ENCODE peak calls at places on chromosomes 5 and 9, in eight cellular contexts. C, L, Q, U, E, R, I and S are unnamed samples.

GRCh38 chr9:71506821-71507220 is 261.5 kb downstream of the CEMIP2 start:
- DNase-seq in C (peak), L (no peak), Q (no peak), U (no peak), E (no peak), R (no peak), I (no peak), S (no peak)

GRCh38 chr5:10173716-10174115 is 76.0 kb downstream of the ATPSCKMT start:
- DNase-seq in C (no peak), L (no peak), Q (no peak), U (no peak), E (no peak), R (no peak), I (no peak), S (no peak)

GRCh38 chr5:58491216-58491892 is at the start of gene GAPT:
- DNase-seq in C (no peak), L (no peak), Q (no peak), U (no peak), E (no peak), R (no peak), I (no peak), S (no peak)

GRCh38 chr9:132507670-132508469 is 74.5 kb upstream of the BARHL1 start:
- DNase-seq in C (peak), L (peak), Q (no peak), U (peak), E (peak), R (peak), I (peak), S (peak)

GRCh38 chr5:77904362-77904761 is 128.2 kb upstream of the TBCA start:
- DNase-seq in C (no peak), L (no peak), Q (no peak), U (no peak), E (no peak), R (no peak), I (no peak), S (no peak)

GRCh38 chr9:114551750-114552685 is 35.6 kb upstream of the ATP6V1G1 start:
- DNase-seq in C (peak), L (no peak), Q (no peak), U (no peak), E (no peak), R (no peak), I (peak), S (peak)

GRCh38 chr9:120331913-120332312 is 248.1 kb downstream of the CDK5RAP2 start:
- DNase-seq in C (no peak), L (no peak), Q (no peak), U (no peak), E (no peak), R (no peak), I (no peak), S (no peak)

GRCh38 chr9:33748633-33749304 is 46.6 kb upstream of the PRSS3 start:
- DNase-seq in C (no peak), L (no peak), Q (no peak), U (no peak), E (peak), R (no peak), I (no peak), S (no peak)

GRCh38 chr5:17990168-17990567 is 355.9 kb downstream of the TAF11L14 start:
- DNase-seq in C (no peak), L (no peak), Q (no peak), U (no peak), E (no peak), R (no peak), I (no peak), S (no peak)

GRCh38 chr5:163385276-163385675 is 52.1 kb upstream of the CCNG1 start:
- DNase-seq in C (no peak), L (no peak), Q (no peak), U (no peak), E (no peak), R (no peak), I (no peak), S (no peak)

GRCh38 chr5:133402781-133403180 is 209.6 kb downstream of the FSTL4 start:
- DNase-seq in C (no peak), L (no peak), Q (no peak), U (no peak), E (no peak), R (no peak), I (no peak), S (no peak)

GRCh38 chr5:77630246-77631165 is 8.0 kb downstream of the OTP start:
- DNase-seq in C (no peak), L (peak), Q (no peak), U (no peak), E (no peak), R (no peak), I (peak), S (no peak)

GRCh38 chr9:32426278-32426939 is 42.0 kb downstream of the ACO1 start:
- DNase-seq in C (peak), L (no peak), Q (no peak), U (peak), E (no peak), R (no peak), I (no peak), S (no peak)

GRCh38 chr9:121768416-121769015 is 117.1 kb downstream of the DAB2IP start:
- DNase-seq in C (no peak), L (no peak), Q (no peak), U (no peak), E (no peak), R (no peak), I (no peak), S (no peak)

GRCh38 chr9:35756743-35757526 is 2.9 kb upstream of the MSMP start:
- DNase-seq in C (no peak), L (peak), Q (peak), U (peak), E (peak), R (peak), I (peak), S (peak)

GRCh38 chr5:7667216-7667767 is 183.6 kb downstream of the CFAP90 start:
- DNase-seq in C (no peak), L (no peak), Q (no peak), U (no peak), E (no peak), R (no peak), I (no peak), S (no peak)

GRCh38 chr9:91758491-91758981 is 191.5 kb downstream of the ROR2 start:
- DNase-seq in C (peak), L (peak), Q (no peak), U (no peak), E (no peak), R (no peak), I (peak), S (no peak)

GRCh38 chr5:11547730-11548129 is 356.5 kb downstream of the CTNND2 start:
- DNase-seq in C (no peak), L (no peak), Q (no peak), U (no peak), E (no peak), R (no peak), I (no peak), S (no peak)

GRCh38 chr9:127336708-127337352 is 60.1 kb upstream of the SLC2A8 start:
- DNase-seq in C (peak), L (no peak), Q (peak), U (no peak), E (no peak), R (no peak), I (peak), S (peak)

GRCh38 chr9:131595771-131596743 is 50.7 kb downstream of the PRRT1B start:
- DNase-seq in C (no peak), L (no peak), Q (no peak), U (no peak), E (no peak), R (no peak), I (no peak), S (no peak)

GRCh38 chr9:82797539-82797938 is 265.4 kb downstream of the RASEF start:
- DNase-seq in C (no peak), L (no peak), Q (no peak), U (no peak), E (no peak), R (no peak), I (no peak), S (no peak)

GRCh38 chr9:114691046-114691955 is 9.3 kb upstream of the TEX48 start:
- DNase-seq in C (peak), L (no peak), Q (no peak), U (no peak), E (peak), R (no peak), I (peak), S (no peak)

GRCh38 chr5:65205016-65205415 is 276.7 kb downstream of the ADAMTS6 start:
- DNase-seq in C (peak), L (no peak), Q (no peak), U (no peak), E (no peak), R (no peak), I (no peak), S (no peak)

GRCh38 chr5:65209341-65209740 is 272.4 kb downstream of the ADAMTS6 start:
- DNase-seq in C (peak), L (no peak), Q (no peak), U (no peak), E (no peak), R (no peak), I (no peak), S (no peak)

GRCh38 chr5:65199988-65200668 is 281.6 kb downstream of the ADAMTS6 start:
- DNase-seq in C (peak), L (no peak), Q (no peak), U (no peak), E (no peak), R (no peak), I (no peak), S (no peak)

GRCh38 chr5:65198777-65199120 is 283.0 kb downstream of the ADAMTS6 start:
- DNase-seq in C (peak), L (no peak), Q (no peak), U (no peak), E (no peak), R (no peak), I (no peak), S (no peak)

GRCh38 chr5:65203746-65204145 is 278.0 kb downstream of the ADAMTS6 start:
- DNase-seq in C (peak), L (no peak), Q (no peak), U (no peak), E (no peak), R (no peak), I (no peak), S (no peak)
- H3K4me3 ChIP-seq in C (no peak), L (no peak), Q (no peak), U (no peak), E (no peak), R (no peak), I (no peak), S (no peak)

GRCh38 chr9:134378901-134379338 is 52.7 kb downstream of the RXRA start:
- DNase-seq in C (peak), L (peak), Q (no peak), U (peak), E (no peak), R (no peak), I (peak), S (no peak)

GRCh38 chr9:134376386-134377142 is 50.3 kb downstream of the RXRA start:
- DNase-seq in C (no peak), L (no peak), Q (no peak), U (peak), E (no peak), R (no peak), I (no peak), S (no peak)

GRCh38 chr9:134379774-134380431 is 53.6 kb downstream of the RXRA start:
- DNase-seq in C (no peak), L (no peak), Q (no peak), U (no peak), E (no peak), R (no peak), I (peak), S (no peak)

GRCh38 chr9:134377143-134377484 is 50.9 kb downstream of the RXRA start:
- DNase-seq in C (no peak), L (no peak), Q (no peak), U (peak), E (no peak), R (no peak), I (no peak), S (no peak)

GRCh38 chr9:134377976-134378375 is 51.7 kb downstream of the RXRA start:
- DNase-seq in C (no peak), L (no peak), Q (peak), U (peak), E (no peak), R (no peak), I (no peak), S (peak)
- H3K27ac ChIP-seq in C (no peak), L (no peak), Q (peak), U (peak), E (no peak), R (no peak), I (peak), S (no peak)

DNA sequence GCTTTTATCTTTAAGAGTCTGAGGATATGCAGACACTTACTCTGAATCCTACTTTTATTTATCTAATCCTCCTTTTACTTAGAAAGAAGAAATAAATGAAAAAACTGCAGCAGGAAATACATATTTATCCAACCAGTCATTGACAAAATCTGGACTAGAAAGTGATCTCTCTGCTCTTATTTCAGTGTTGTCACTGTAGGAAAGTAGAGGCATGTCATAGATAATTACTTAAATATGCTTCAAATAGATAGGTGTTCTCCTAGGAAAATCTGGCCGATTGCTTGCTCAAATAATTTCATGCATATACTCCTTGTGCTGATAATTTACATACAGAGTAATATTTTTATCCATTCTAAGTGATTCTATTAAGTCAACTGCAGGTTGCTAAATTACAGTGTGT is 2001.9 kb upstream of the C9orf72 start:
- DNase-seq in C (no peak), L (no peak), Q (no peak), U (no peak), E (no peak), R (no peak), I (no peak), S (no peak)
- H3K4me3 ChIP-seq in C (no peak), L (no peak), Q (no peak), U (no peak), E (no peak), R (no peak), I (no peak), S (no peak)

GRCh38 chr5:143752165-143752564 is 59.8 kb upstream of the HMHB1 start:
- DNase-seq in C (no peak), L (no peak), Q (no peak), U (no peak), E (no peak), R (no peak), I (no peak), S (no peak)
- H3K27ac ChIP-seq in C (no peak), L (no peak), Q (no peak), U (no peak), E (no peak), R (no peak), I (no peak), S (no peak)

GRCh38 chr9:128575469-128575868 is 23.1 kb downstream of the SPTAN1 start:
- DNase-seq in C (no peak), L (no peak), Q (no peak), U (no peak), E (no peak), R (no peak), I (no peak), S (peak)

GRCh38 chr9:128575921-128576320 is 23.5 kb downstream of the SPTAN1 start:
- DNase-seq in C (no peak), L (no peak), Q (no peak), U (no peak), E (no peak), R (no peak), I (no peak), S (no peak)

GRCh38 chr9:128580731-128581130 is 28.3 kb downstream of the SPTAN1 start:
- DNase-seq in C (no peak), L (no peak), Q (no peak), U (no peak), E (no peak), R (no peak), I (no peak), S (no peak)

GRCh38 chr9:128577206-128577605 is 24.8 kb downstream of the SPTAN1 start:
- DNase-seq in C (no peak), L (no peak), Q (no peak), U (peak), E (no peak), R (no peak), I (no peak), S (no peak)

GRCh38 chr9:128579194-128579593 is 26.8 kb downstream of the SPTAN1 start:
- DNase-seq in C (no peak), L (no peak), Q (no peak), U (no peak), E (no peak), R (no peak), I (no peak), S (no peak)
- H3K4me3 ChIP-seq in C (no peak), L (no peak), Q (no peak), U (no peak), E (no peak), R (no peak), I (no peak), S (no peak)

GRCh38 chr9:116910201-116910600 is 223.1 kb downstream of the TRIM32 start:
- DNase-seq in C (no peak), L (no peak), Q (no peak), U (no peak), E (no peak), R (no peak), I (no peak), S (no peak)
- H3K27ac ChIP-seq in C (no peak), L (no peak), Q (no peak), U (no peak), E (no peak), R (no peak), I (no peak), S (no peak)

GRCh38 chr5:117431091-117431490 is 856.5 kb upstream of the SEMA6A start:
- DNase-seq in C (no peak), L (no peak), Q (no peak), U (no peak), E (no peak), R (no peak), I (no peak), S (no peak)

GRCh38 chr5:117436846-117437245 is 862.2 kb upstream of the SEMA6A start:
- DNase-seq in C (no peak), L (no peak), Q (no peak), U (no peak), E (no peak), R (no peak), I (no peak), S (no peak)

GRCh38 chr5:117434266-117434665 is 859.6 kb upstream of the SEMA6A start:
- DNase-seq in C (no peak), L (no peak), Q (no peak), U (no peak), E (no peak), R (no peak), I (no peak), S (no peak)

GRCh38 chr5:117435203-117435602 is 860.6 kb upstream of the SEMA6A start:
- DNase-seq in C (no peak), L (no peak), Q (no peak), U (no peak), E (no peak), R (no peak), I (no peak), S (no peak)

DNA sequence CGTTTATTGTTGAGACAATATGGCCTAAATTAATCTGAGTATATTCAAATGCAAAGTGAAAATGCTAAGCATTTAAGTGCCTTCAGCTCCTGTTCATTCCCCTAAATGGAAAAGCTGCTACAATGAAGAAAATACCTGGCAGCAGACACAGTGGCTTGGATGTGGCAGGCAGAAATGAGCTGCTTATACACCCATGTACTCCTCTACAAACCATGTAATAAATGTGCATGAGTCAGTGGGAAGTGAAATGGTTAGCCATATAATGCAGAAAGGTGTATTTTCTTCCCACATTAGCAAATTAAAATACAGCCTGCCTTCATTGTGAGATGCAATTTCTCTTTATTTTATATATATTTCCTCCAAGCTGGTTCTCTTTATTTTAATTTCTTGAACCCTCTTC is 859.2 kb upstream of the SEMA6A start:
- DNase-seq in C (no peak), L (no peak), Q (no peak), U (no peak), E (no peak), R (no peak), I (no peak), S (no peak)
- H3K4me3 ChIP-seq in C (no peak), L (no peak), Q (no peak), U (no peak), E (no peak), R (no peak), I (no peak), S (no peak)

GRCh38 chr5:137696481-137696880 is 39.4 kb downstream of the KLHL3 start:
- DNase-seq in C (peak), L (no peak), Q (no peak), U (no peak), E (no peak), R (no peak), I (no peak), S (no peak)
- H3K27ac ChIP-seq in C (no peak), L (no peak), Q (no peak), U (no peak), E (peak), R (peak), I (no peak), S (no peak)

GRCh38 chr5:139388198-139388821 is 1.4 kb downstream of the MZB1 start:
- DNase-seq in C (peak), L (no peak), Q (peak), U (no peak), E (no peak), R (no peak), I (no peak), S (peak)
- H3K4me3 ChIP-seq in C (no peak), L (no peak), Q (no peak), U (no peak), E (no peak), R (no peak), I (no peak), S (no peak)